ENCODE peak calls at places on chromosomes 6 and 20, in six cellular contexts. One of them, this sample, is unnamed.

GRCh38 chr6:109025639-109026038 is 69.0 kb downstream of the SESN1 start:
- DNase-seq in GM12878: no peak
- DNase-seq in GM12892: no peak
- DNase-seq in K562: no peak
- DNase-seq in H1: no peak
- DNase-seq in HepG2: no peak
- DNase-seq in this sample: no peak

GRCh38 chr6:76792394-76792793 is 670.9 kb downstream of the HTR1B start:
- DNase-seq in GM12878: no peak
- DNase-seq in GM12892: no peak
- DNase-seq in K562: no peak
- DNase-seq in H1: no peak
- DNase-seq in HepG2: no peak
- DNase-seq in this sample: no peak

GRCh38 chr20:47661714-47662113 is 123.6 kb downstream of the SULF2 start:
- DNase-seq in GM12878: no peak
- DNase-seq in GM12892: no peak
- DNase-seq in K562: no peak
- DNase-seq in H1: no peak
- DNase-seq in HepG2: no peak
- DNase-seq in this sample: no peak

GRCh38 chr6:157841211-157841840 is 18.3 kb downstream of the SNX9 start:
- DNase-seq in GM12878: peak
- DNase-seq in GM12892: no peak
- DNase-seq in K562: peak
- DNase-seq in H1: no peak
- DNase-seq in HepG2: no peak
- DNase-seq in this sample: no peak

GRCh38 chr20:6704132-6704861 is 63.2 kb upstream of the BMP2 start:
- DNase-seq in GM12878: no peak
- DNase-seq in GM12892: no peak
- DNase-seq in K562: no peak
- DNase-seq in H1: no peak
- DNase-seq in HepG2: peak
- DNase-seq in this sample: no peak

GRCh38 chr6:166058064-166058739 is 109.4 kb downstream of the TBXT start:
- DNase-seq in GM12878: no peak
- DNase-seq in GM12892: no peak
- DNase-seq in K562: no peak
- DNase-seq in H1: no peak
- DNase-seq in HepG2: no peak
- DNase-seq in this sample: no peak

GRCh38 chr6:88662163-88662580 is 301.2 kb downstream of the RNGTT start:
- DNase-seq in GM12878: peak
- DNase-seq in GM12892: no peak
- DNase-seq in K562: no peak
- DNase-seq in H1: no peak
- DNase-seq in HepG2: peak
- DNase-seq in this sample: no peak

GRCh38 chr20:53070714-53071392 is 98.7 kb downstream of the TSHZ2 start:
- DNase-seq in GM12878: no peak
- DNase-seq in GM12892: no peak
- DNase-seq in K562: no peak
- DNase-seq in H1: no peak
- DNase-seq in HepG2: peak
- DNase-seq in this sample: no peak

GRCh38 chr6:144597511-144597910 is 312.4 kb downstream of the UTRN start:
- DNase-seq in GM12878: no peak
- DNase-seq in GM12892: no peak
- DNase-seq in K562: no peak
- DNase-seq in H1: no peak
- DNase-seq in HepG2: no peak
- DNase-seq in this sample: no peak

GRCh38 chr20:35518975-35519374 is 10.5 kb downstream of the C20orf173 start:
- DNase-seq in GM12878: no peak
- DNase-seq in GM12892: no peak
- DNase-seq in K562: no peak
- DNase-seq in H1: no peak
- DNase-seq in HepG2: no peak
- DNase-seq in this sample: no peak

GRCh38 chr20:433300-433975 is 25.3 kb downstream of the RBCK1 start:
- DNase-seq in GM12878: peak
- DNase-seq in GM12892: peak
- DNase-seq in K562: no peak
- DNase-seq in H1: no peak
- DNase-seq in HepG2: no peak
- DNase-seq in this sample: peak

GRCh38 chr6:161100072-161100471 is 108.5 kb downstream of the MAP3K4 start:
- DNase-seq in GM12878: no peak
- DNase-seq in GM12892: no peak
- DNase-seq in K562: no peak
- DNase-seq in H1: no peak
- DNase-seq in HepG2: no peak
- DNase-seq in this sample: no peak

GRCh38 chr6:2948228-2949025 is 22.9 kb downstream of the SERPINB6 start:
- DNase-seq in GM12878: no peak
- DNase-seq in GM12892: no peak
- DNase-seq in K562: no peak
- DNase-seq in H1: peak
- DNase-seq in HepG2: no peak
- DNase-seq in this sample: no peak

GRCh38 chr6:2861071-2861821 is 19.6 kb upstream of the SERPINB1 start:
- DNase-seq in GM12878: no peak
- DNase-seq in GM12892: no peak
- DNase-seq in K562: no peak
- DNase-seq in H1: no peak
- DNase-seq in HepG2: no peak
- DNase-seq in this sample: no peak

GRCh38 chr6:140027239-140027638 is 652.8 kb upstream of the CITED2 start:
- DNase-seq in GM12878: no peak
- DNase-seq in GM12892: no peak
- DNase-seq in K562: no peak
- DNase-seq in H1: no peak
- DNase-seq in HepG2: no peak
- DNase-seq in this sample: no peak

GRCh38 chr6:154593122-154593521 is 82.6 kb upstream of the CNKSR3 start:
- DNase-seq in GM12878: no peak
- DNase-seq in GM12892: no peak
- DNase-seq in K562: peak
- DNase-seq in H1: no peak
- DNase-seq in HepG2: peak
- DNase-seq in this sample: no peak

GRCh38 chr20:49766979-49767419 is 45.6 kb upstream of the SLC9A8 start:
- DNase-seq in GM12878: no peak
- DNase-seq in GM12892: no peak
- DNase-seq in K562: no peak
- DNase-seq in H1: no peak
- DNase-seq in HepG2: no peak
- DNase-seq in this sample: no peak

GRCh38 chr20:57622579-57623381 is 2.6 kb upstream of the ZBP1 start:
- DNase-seq in GM12878: no peak
- DNase-seq in GM12892: no peak
- DNase-seq in K562: peak
- DNase-seq in H1: peak
- DNase-seq in HepG2: peak
- DNase-seq in this sample: no peak

GRCh38 chr6:89680150-89680549 is 41.6 kb upstream of the LYRM2 start:
- DNase-seq in GM12878: no peak
- DNase-seq in GM12892: no peak
- DNase-seq in K562: no peak
- DNase-seq in H1: no peak
- DNase-seq in HepG2: no peak
- DNase-seq in this sample: no peak

GRCh38 chr6:89681983-89682564 is 43.5 kb upstream of the LYRM2 start:
- DNase-seq in GM12878: no peak
- DNase-seq in GM12892: no peak
- DNase-seq in K562: no peak
- DNase-seq in H1: no peak
- DNase-seq in HepG2: no peak
- DNase-seq in this sample: no peak

GRCh38 chr6:89678531-89678930 is 40.0 kb upstream of the LYRM2 start:
- DNase-seq in GM12878: no peak
- DNase-seq in GM12892: no peak
- DNase-seq in K562: no peak
- DNase-seq in H1: no peak
- DNase-seq in HepG2: no peak
- DNase-seq in this sample: no peak

GRCh38 chr6:89679215-89680120 is 40.9 kb upstream of the LYRM2 start:
- DNase-seq in GM12878: no peak
- DNase-seq in GM12892: no peak
- DNase-seq in K562: no peak
- DNase-seq in H1: no peak
- DNase-seq in HepG2: no peak
- DNase-seq in this sample: no peak

GRCh38 chr6:89680551-89680950 is 42.0 kb upstream of the LYRM2 start:
- DNase-seq in GM12878: no peak
- DNase-seq in GM12892: no peak
- DNase-seq in K562: no peak
- DNase-seq in H1: no peak
- DNase-seq in HepG2: no peak
- DNase-seq in this sample: no peak
- TF ChIP-seq TAF1 in GM12878: no peak
- TF ChIP-seq TAF1 in GM12892: no peak
- TF ChIP-seq TAF1 in K562: no peak
- TF ChIP-seq TAF1 in H1: no peak
- TF ChIP-seq TAF1 in HepG2: no peak
- TF ChIP-seq TAF1 in this sample: no peak

GRCh38 chr20:33668791-33669155 is 2.0 kb downstream of the ACTL10 start:
- DNase-seq in GM12878: no peak
- DNase-seq in GM12892: no peak
- DNase-seq in K562: no peak
- DNase-seq in H1: no peak
- DNase-seq in HepG2: no peak
- DNase-seq in this sample: no peak

GRCh38 chr20:33666293-33667244 is at the start of gene ACTL10:
- DNase-seq in GM12878: peak
- DNase-seq in GM12892: peak
- DNase-seq in K562: peak
- DNase-seq in H1: peak
- DNase-seq in HepG2: no peak
- DNase-seq in this sample: peak

GRCh38 chr20:33669224-33669623 is 2.5 kb downstream of the ACTL10 start:
- DNase-seq in GM12878: no peak
- DNase-seq in GM12892: no peak
- DNase-seq in K562: no peak
- DNase-seq in H1: no peak
- DNase-seq in HepG2: no peak
- DNase-seq in this sample: no peak

GRCh38 chr20:33668087-33668790 is 1.5 kb downstream of the ACTL10 start:
- DNase-seq in GM12878: no peak
- DNase-seq in GM12892: peak
- DNase-seq in K562: peak
- DNase-seq in H1: peak
- DNase-seq in HepG2: no peak
- DNase-seq in this sample: no peak

GRCh38 chr20:33667245-33668086 is 723 bp downstream of the ACTL10 start:
- DNase-seq in GM12878: no peak
- DNase-seq in GM12892: peak
- DNase-seq in K562: no peak
- DNase-seq in H1: no peak
- DNase-seq in HepG2: no peak
- DNase-seq in this sample: peak
- TF ChIP-seq POLR2A in GM12878: peak
- TF ChIP-seq POLR2A in GM12892: no peak
- TF ChIP-seq POLR2A in K562: no peak
- TF ChIP-seq POLR2A in H1: no peak
- TF ChIP-seq POLR2A in HepG2: no peak
- TF ChIP-seq POLR2A in this sample: no peak

GRCh38 chr6:69917834-69918233 is 51.5 kb downstream of the COL19A1 start:
- DNase-seq in GM12878: peak
- DNase-seq in GM12892: no peak
- DNase-seq in K562: no peak
- DNase-seq in H1: no peak
- DNase-seq in HepG2: no peak
- DNase-seq in this sample: no peak
- TF ChIP-seq POLR2AphosphoS5 in GM12878: no peak
- TF ChIP-seq POLR2AphosphoS5 in GM12892: no peak
- TF ChIP-seq POLR2AphosphoS5 in K562: no peak
- TF ChIP-seq POLR2AphosphoS5 in H1: no peak
- TF ChIP-seq POLR2AphosphoS5 in HepG2: no peak
- TF ChIP-seq POLR2AphosphoS5 in this sample: no peak

GRCh38 chr6:5730586-5731263 is 276.0 kb downstream of the NRN1 start:
- DNase-seq in GM12878: no peak
- DNase-seq in GM12892: no peak
- DNase-seq in K562: no peak
- DNase-seq in H1: no peak
- DNase-seq in HepG2: no peak
- DNase-seq in this sample: no peak
- TF ChIP-seq TAF1 in GM12878: no peak
- TF ChIP-seq TAF1 in GM12892: no peak
- TF ChIP-seq TAF1 in K562: no peak
- TF ChIP-seq TAF1 in H1: no peak
- TF ChIP-seq TAF1 in HepG2: no peak
- TF ChIP-seq TAF1 in this sample: no peak

GRCh38 chr20:61263084-61263695 is 11.1 kb downstream of the CDH4 start:
- DNase-seq in GM12878: no peak
- DNase-seq in GM12892: no peak
- DNase-seq in K562: peak
- DNase-seq in H1: peak
- DNase-seq in HepG2: no peak
- DNase-seq in this sample: no peak
- TF ChIP-seq POLR2A in GM12878: no peak
- TF ChIP-seq POLR2A in GM12892: no peak
- TF ChIP-seq POLR2A in K562: no peak
- TF ChIP-seq POLR2A in H1: no peak
- TF ChIP-seq POLR2A in HepG2: no peak
- TF ChIP-seq POLR2A in this sample: no peak

DNA sequence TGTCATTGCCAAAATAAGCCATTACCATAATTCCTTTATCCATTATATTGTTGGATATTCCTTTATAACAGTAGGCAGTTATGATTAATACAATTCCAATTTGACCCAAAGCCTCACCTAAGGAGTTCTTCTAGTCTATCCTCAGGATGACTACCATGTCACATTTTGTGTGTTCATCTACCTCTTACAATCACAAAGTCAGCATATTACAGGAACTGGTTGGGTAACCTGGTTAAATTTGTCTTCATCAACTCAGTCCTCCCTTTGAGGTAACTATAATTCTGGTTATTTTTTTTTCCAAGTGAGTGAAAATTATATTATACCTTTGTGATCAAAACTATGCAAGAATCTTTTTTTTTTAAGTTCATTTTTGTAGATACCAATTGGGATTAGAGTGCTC is 540.5 kb downstream of the BTBD3 start:
- DNase-seq in GM12878: no peak
- DNase-seq in GM12892: no peak
- DNase-seq in K562: no peak
- DNase-seq in H1: no peak
- DNase-seq in HepG2: no peak
- DNase-seq in this sample: no peak
- TF ChIP-seq POLR2AphosphoS5 in GM12878: no peak
- TF ChIP-seq POLR2AphosphoS5 in GM12892: no peak
- TF ChIP-seq POLR2AphosphoS5 in K562: no peak
- TF ChIP-seq POLR2AphosphoS5 in H1: no peak
- TF ChIP-seq POLR2AphosphoS5 in HepG2: no peak
- TF ChIP-seq POLR2AphosphoS5 in this sample: no peak